ENCODE peak calls at places on chromosomes 4 and X, in seven cellular contexts. P is mammary epithelial cell; Q is upper lobe of right lung; B is OCI-LY7; M is sigmoid colon; U is CD8-positive, alpha-beta memory T cell; K is stomach. V is an unnamed sample.

GRCh38 chr4:122576261-122577188 is 44.3 kb downstream of the IL21 start:
- DNase-seq in B (peak; percentile 35), K (no peak), U (peak; percentile 40), P (peak; percentile 40), Q (no peak), M (no peak), V (no peak)

GRCh38 chr4:20194079-20195013 is 57.4 kb upstream of the SLIT2 start:
- DNase-seq in P (peak; percentile 51), U (no peak), B (no peak), Q (no peak), K (no peak), M (no peak), V (peak; percentile 75)

GRCh38 chr4:2062808-2063524 is 3.8 kb downstream of the NAT8L start:
- DNase-seq in K (no peak), M (no peak), P (no peak), B (no peak), U (no peak), Q (no peak), V (no peak)

GRCh38 chr4:82667761-82668505 is 106.1 kb upstream of the TMEM150C start:
- DNase-seq in P (no peak), B (no peak), K (no peak), M (no peak), U (no peak), Q (no peak), V (no peak)

GRCh38 chr4:78213218-78213617 is 156.1 kb downstream of the FRAS1 start:
- DNase-seq in P (no peak), Q (no peak), U (no peak), K (peak; percentile 48), M (no peak), B (no peak), V (no peak)

GRCh38 chrX:66635360-66635759 is 3.5 kb downstream of the EDA2R start:
- DNase-seq in M (no peak), Q (no peak), B (no peak), U (no peak), P (peak; percentile 46), K (no peak), V (peak; percentile 65)

GRCh38 chrX:133838761-133839676 is 146.4 kb downstream of the GPC3 start:
- DNase-seq in K (no peak), B (peak; percentile 12), Q (no peak), P (peak; percentile 10), M (no peak), U (peak; percentile 30), V (no peak)

GRCh38 chr4:127985989-127986388 is 20.8 kb downstream of the ABHD18 start:
- DNase-seq in B (no peak), M (no peak), Q (no peak), P (no peak), K (no peak), U (no peak), V (no peak)

GRCh38 chrX:30530591-30530990 is 47.0 kb downstream of the TASL start:
- DNase-seq in P (peak; percentile 17), U (no peak), Q (no peak), B (no peak), K (no peak), M (no peak), V (peak; percentile 22)

GRCh38 chr4:132334081-132334480 is 815.0 kb upstream of the PCDH10 start:
- DNase-seq in P (peak; percentile 1), B (no peak), Q (no peak), U (no peak), M (no peak), K (no peak), V (peak; percentile 16)

GRCh38 chrX:3728454-3728853 is 15.0 kb upstream of the PRKX start:
- DNase-seq in M (no peak), K (no peak), P (no peak), U (no peak), B (no peak), Q (no peak), V (no peak)

GRCh38 chrX:78105944-78106650 is 2.0 kb downstream of the PGK1 start:
- DNase-seq in K (no peak), M (no peak), P (no peak), Q (no peak), U (peak; percentile 44), B (no peak), V (no peak)

GRCh38 chr4:113468165-113469022 is 293.1 kb downstream of the CAMK2D start:
- DNase-seq in U (no peak), M (peak; percentile 95), P (peak; percentile 100), Q (peak; percentile 69), K (peak; percentile 63), B (no peak), V (peak; percentile 100)

GRCh38 chr4:29861307-29861706 is 858.9 kb upstream of the PCDH7 start:
- DNase-seq in B (peak; percentile 11), M (no peak), Q (no peak), U (no peak), P (no peak), K (no peak), V (no peak)

GRCh38 chr4:54225671-54226398 is 3.3 kb upstream of the PDGFRA start:
- DNase-seq in M (no peak), P (no peak), K (no peak), U (no peak), Q (no peak), B (no peak), V (no peak)

GRCh38 chrX:87664381-87664780 is 146.8 kb downstream of the KLHL4 start:
- DNase-seq in M (no peak), U (no peak), P (peak; percentile 18), B (peak; percentile 0), K (no peak), Q (no peak), V (peak; percentile 1)

GRCh38 chr4:128338634-128339355 is 51.2 kb upstream of the PGRMC2 start:
- DNase-seq in Q (no peak), U (no peak), M (no peak), P (peak; percentile 73), B (no peak), K (no peak), V (peak; percentile 67)

GRCh38 chrX:40176979-40177430 is 79.2 kb upstream of the BCOR start:
- DNase-seq in Q (no peak), K (no peak), U (no peak), P (no peak), B (no peak), M (no peak), V (no peak)

GRCh38 chrX:1535241-1536041 is 1.5 kb downstream of the P2RY8 start:
- DNase-seq in B (peak; percentile 80), Q (peak; percentile 55), P (no peak), K (no peak), M (no peak), U (peak; percentile 48), V (no peak)

GRCh38 chrX:46251755-46252154 is 293.5 kb downstream of the ZNF674 start:
- DNase-seq in M (no peak), B (no peak), P (peak; percentile 66), Q (no peak), K (no peak), U (no peak), V (peak; percentile 83)

GRCh38 chrX:23783569-23784486 is 855 bp downstream of the SAT1 start:
- DNase-seq in K (no peak), Q (no peak), P (no peak), U (peak; percentile 16), B (peak; percentile 20), M (no peak), V (peak; percentile 9)

GRCh38 chr4:1613099-1613495 is 71.0 kb downstream of the FAM53A start:
- DNase-seq in B (no peak), M (no peak), U (no peak), Q (no peak), P (no peak), K (no peak), V (no peak)

GRCh38 chr4:92234393-92235176 is 69.2 kb upstream of the GRID2 start:
- DNase-seq in U (no peak), B (no peak), M (no peak), Q (no peak), K (no peak), P (peak; percentile 94), V (peak; percentile 94)
- H3K4me1 ChIP-seq in U (no peaks in the 10 kb centered on the region), B (no peaks in the 10 kb centered on the region), M (no peaks in the 10 kb centered on the region), Q (no peaks in the 10 kb centered on the region), K (no peaks in the 10 kb centered on the region), P (peaks cover 33% of the 10 kb centered on the region), V (peaks cover 13% of the 10 kb centered on the region)

GRCh38 chr4:135948797-135949196 is 1583.5 kb downstream of the PCDH18 start:
- DNase-seq in M (no peak), P (no peak), U (no peak), B (no peak), K (no peak), Q (no peak), V (no peak)
- H3K4me1 ChIP-seq in M (no peaks in the 10 kb centered on the region), P (no peaks in the 10 kb centered on the region), U (no peaks in the 10 kb centered on the region), B (no peaks in the 10 kb centered on the region), K (no peaks in the 10 kb centered on the region), Q (no peaks in the 10 kb centered on the region), V (no peaks in the 10 kb centered on the region)

GRCh38 chrX:10579753-10580060 is 40.7 kb downstream of the MID1 start:
- DNase-seq in B (no peak), Q (no peak), K (no peak), U (no peak), M (no peak), P (no peak), V (no peak)
- H3K4me1 ChIP-seq in B (no peaks in the 10 kb centered on the region), Q (peaks cover 4% of the 10 kb centered on the region), K (peaks cover 6% of the 10 kb centered on the region), U (no peaks in the 10 kb centered on the region), M (peaks cover 48% of the 10 kb centered on the region), P (peaks cover 13% of the 10 kb centered on the region), V (peaks cover 22% of the 10 kb centered on the region)

GRCh38 chr4:139455187-139455586 is 1.3 kb downstream of the RAB33B start:
- DNase-seq in K (no peak), Q (no peak), P (no peak), B (peak; percentile 18), U (no peak), M (no peak), V (no peak)
- H3K4me1 ChIP-seq in K (peaks cover 64% of the 10 kb centered on the region), Q (peaks cover 44% of the 10 kb centered on the region), P (peaks cover 21% of the 10 kb centered on the region), B (peaks cover 43% of the 10 kb centered on the region), U (peaks cover 53% of the 10 kb centered on the region), M (peaks cover 51% of the 10 kb centered on the region), V (peaks cover 15% of the 10 kb centered on the region)

GRCh38 chr4:154565704-154566103 is 2.9 kb downstream of the FGB start:
- DNase-seq in M (no peak), K (no peak), U (no peak), P (no peak), Q (no peak), B (no peak), V (no peak)

GRCh38 chr4:154560824-154561231 is 2.0 kb upstream of the FGB start:
- DNase-seq in U (no peak), B (no peak), P (peak; percentile 79), M (no peak), K (no peak), Q (no peak), V (peak; percentile 77)

GRCh38 chr4:154559931-154560801 is 2.6 kb upstream of the FGB start:
- DNase-seq in P (no peak), U (no peak), M (no peak), K (no peak), Q (no peak), B (no peak), V (no peak)

GRCh38 chr4:154564311-154564710 is 1.5 kb downstream of the FGB start:
- DNase-seq in B (no peak), M (no peak), P (no peak), Q (no peak), U (no peak), K (no peak), V (no peak)

GRCh38 chr4:154562697-154563254 is at the start of gene FGB:
- DNase-seq in B (no peak), P (no peak), M (no peak), K (no peak), U (no peak), Q (no peak), V (no peak)
- H3K4me1 ChIP-seq in B (no peaks in the 10 kb centered on the region), P (peaks cover 23% of the 10 kb centered on the region), M (no peaks in the 10 kb centered on the region), K (no peaks in the 10 kb centered on the region), U (no peaks in the 10 kb centered on the region), Q (no peaks in the 10 kb centered on the region), V (peaks cover 5% of the 10 kb centered on the region)